ENCODE peak calls at places on chromosome 14, in six cellular contexts. Z is BJ, A is astrocyte of the spinal cord, O is GM10248, X is fibroblast of pulmonary artery, U is foreskin keratinocyte. D is an unnamed sample.

GRCh38 chr14:58571256-58571655 is 66.5 kb upstream of the DACT1 start:
- DNase-seq in X (no peak), Z (no peak), O (no peak), A (no peak), U (no peak), D (no peak)

GRCh38 chr14:103230021-103230420 is 104.0 kb upstream of the EIF5 start:
- DNase-seq in Z (no peak), O (no peak), U (no peak), X (no peak), A (no peak), D (no peak)

GRCh38 chr14:56474419-56475022 is 105.1 kb upstream of the TMEM260 start:
- DNase-seq in X (peak), O (peak), U (no peak), A (peak), Z (no peak), D (peak)

GRCh38 chr14:78974691-78975090 is 804.5 kb downstream of the NRXN3 start:
- DNase-seq in U (peak), Z (no peak), A (peak), O (no peak), X (peak), D (no peak)

GRCh38 chr14:104309657-104310369 is 171.4 kb downstream of the KIF26A start:
- DNase-seq in Z (no peak), X (no peak), U (no peak), A (no peak), O (no peak), D (no peak)

GRCh38 chr14:31788340-31788739 is 227.1 kb downstream of the NUBPL start:
- DNase-seq in U (no peak), Z (no peak), X (no peak), O (no peak), A (no peak), D (no peak)

GRCh38 chr14:102507891-102508312 is 1.7 kb downstream of the ANKRD9 start:
- DNase-seq in Z (no peak), A (no peak), U (peak), X (no peak), O (no peak), D (no peak)

GRCh38 chr14:103696466-103697071 is 18.7 kb downstream of the XRCC3 start:
- DNase-seq in U (no peak), A (peak), O (no peak), X (peak), Z (no peak), D (no peak)

GRCh38 chr14:24332094-24332983 is 2.5 kb downstream of the ADCY4 start:
- DNase-seq in O (peak), A (peak), U (peak), Z (no peak), X (peak), D (peak)

GRCh38 chr14:98808494-98809407 is 463.2 kb downstream of the BCL11B start:
- DNase-seq in Z (no peak), U (peak), A (no peak), X (no peak), O (no peak), D (no peak)

GRCh38 chr14:101588990-101589389 is 27.7 kb downstream of the DIO3 start:
- DNase-seq in A (no peak), Z (no peak), O (no peak), X (no peak), U (no peak), D (no peak)

GRCh38 chr14:73800970-73801515 is 50.6 kb upstream of the PTGR2 start:
- DNase-seq in X (no peak), A (no peak), Z (no peak), O (no peak), U (no peak), D (no peak)

GRCh38 chr14:69931960-69932359 is 52.7 kb downstream of the SMOC1 start:
- DNase-seq in Z (no peak), O (no peak), X (no peak), A (no peak), U (no peak), D (no peak)

GRCh38 chr14:24071836-24072420 is 566 bp downstream of the CPNE6 start:
- DNase-seq in A (no peak), Z (no peak), X (no peak), O (no peak), U (no peak), D (no peak)

GRCh38 chr14:81471062-81471461 is 62.6 kb downstream of the SEL1L start:
- DNase-seq in X (no peak), O (no peak), U (no peak), Z (no peak), A (no peak), D (no peak)

GRCh38 chr14:99524804-99525698 is 43.8 kb downstream of the CCNK start:
- DNase-seq in O (no peak), Z (no peak), X (peak), A (peak), U (peak), D (no peak)

GRCh38 chr14:94599656-94600004 is 12.6 kb upstream of the SERPINA3 start:
- DNase-seq in U (no peak), Z (no peak), X (peak), A (no peak), O (no peak), D (no peak)

GRCh38 chr14:62253931-62254330 is 491.7 kb downstream of the SNAPC1 start:
- DNase-seq in O (no peak), X (peak), A (no peak), Z (no peak), U (no peak), D (no peak)

GRCh38 chr14:61264699-61265098 is 16.4 kb downstream of the TMEM30B start:
- DNase-seq in X (no peak), Z (no peak), O (no peak), U (no peak), A (no peak), D (no peak)

GRCh38 chr14:90649096-90649495 is 167.1 kb downstream of the TTC7B start:
- DNase-seq in O (no peak), Z (no peak), X (peak), U (no peak), A (peak), D (no peak)

GRCh38 chr14:54348923-54349615 is 47.7 kb upstream of the CDKN3 start:
- DNase-seq in A (peak), Z (no peak), U (no peak), X (peak), O (no peak), D (no peak)

GRCh38 chr14:37903561-37904191 is 304.0 kb upstream of the SSTR1 start:
- DNase-seq in X (peak), O (peak), U (peak), A (peak), Z (no peak), D (peak)

GRCh38 chr14:22865424-22866215 is 5.9 kb upstream of the LRP10 start:
- DNase-seq in U (no peak), A (no peak), X (no peak), O (no peak), Z (no peak), D (no peak)
- TF ChIP-seq CTCF in U (peak), A (peak), X (peak), O (no peak), Z (no peak), D (no peak)

GRCh38 chr14:89219056-89219455 is 198.0 kb downstream of the FOXN3 start:
- DNase-seq in X (no peak), Z (no peak), A (no peak), U (no peak), O (no peak), D (no peak)

GRCh38 chr14:89212386-89213235 is 204.4 kb downstream of the FOXN3 start:
- DNase-seq in X (no peak), Z (no peak), A (no peak), O (no peak), U (no peak), D (no peak)

GRCh38 chr14:89217876-89218275 is 199.2 kb downstream of the FOXN3 start:
- DNase-seq in A (no peak), O (no peak), X (no peak), Z (no peak), U (no peak), D (no peak)

GRCh38 chr14:89215166-89215940 is 201.7 kb downstream of the FOXN3 start:
- DNase-seq in O (no peak), A (no peak), U (no peak), Z (no peak), X (no peak), D (no peak)

DNA sequence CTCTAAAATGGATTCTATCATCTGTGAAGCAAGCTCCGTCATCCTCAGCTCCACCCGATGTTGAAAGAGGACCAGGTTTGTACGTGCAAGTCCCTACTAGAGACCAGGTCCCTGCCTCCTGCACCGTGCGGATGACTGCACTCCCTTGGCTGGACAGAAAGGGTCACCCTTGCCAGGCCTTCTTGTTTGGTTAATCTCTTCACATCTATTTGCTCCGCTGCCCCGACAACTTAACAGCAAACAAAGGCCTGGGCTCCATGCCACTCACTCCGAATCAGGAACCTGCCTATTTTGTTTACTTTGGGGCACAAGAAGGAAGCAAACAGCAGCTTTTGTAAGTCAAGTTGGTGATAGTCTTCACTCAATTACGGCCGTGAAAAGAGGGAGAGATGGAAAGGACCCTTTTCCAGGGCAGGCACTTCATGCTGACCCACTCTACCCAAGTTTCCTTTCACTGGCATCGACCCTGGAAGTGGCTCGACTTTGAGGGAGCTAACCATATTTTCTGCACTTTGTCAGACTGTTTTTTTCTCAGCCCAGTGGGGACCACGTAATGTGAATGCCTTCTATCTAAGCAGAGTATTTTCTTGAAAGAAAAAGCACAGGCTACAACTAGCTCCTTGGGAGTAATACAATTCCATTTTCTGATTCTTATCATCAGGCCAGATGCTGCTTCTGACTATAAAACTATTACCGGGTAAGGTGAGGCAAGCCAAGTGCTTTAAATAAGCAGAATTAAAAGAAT is 202.6 kb downstream of the FOXN3 start:
- DNase-seq in Z (no peak), A (peak), O (no peak), U (peak), X (no peak), D (no peak)
- TF ChIP-seq CTCF in Z (no peak), A (peak), O (no peak), U (peak), X (no peak), D (no peak)

GRCh38 chr14:72554994-72555608 is 338.8 kb downstream of the DPF3 start:
- DNase-seq in X (no peak), Z (no peak), U (no peak), O (no peak), A (no peak), D (no peak)
- TF ChIP-seq CTCF in X (no peak), Z (no peak), U (peak), O (no peak), A (no peak), D (no peak)

DNA sequence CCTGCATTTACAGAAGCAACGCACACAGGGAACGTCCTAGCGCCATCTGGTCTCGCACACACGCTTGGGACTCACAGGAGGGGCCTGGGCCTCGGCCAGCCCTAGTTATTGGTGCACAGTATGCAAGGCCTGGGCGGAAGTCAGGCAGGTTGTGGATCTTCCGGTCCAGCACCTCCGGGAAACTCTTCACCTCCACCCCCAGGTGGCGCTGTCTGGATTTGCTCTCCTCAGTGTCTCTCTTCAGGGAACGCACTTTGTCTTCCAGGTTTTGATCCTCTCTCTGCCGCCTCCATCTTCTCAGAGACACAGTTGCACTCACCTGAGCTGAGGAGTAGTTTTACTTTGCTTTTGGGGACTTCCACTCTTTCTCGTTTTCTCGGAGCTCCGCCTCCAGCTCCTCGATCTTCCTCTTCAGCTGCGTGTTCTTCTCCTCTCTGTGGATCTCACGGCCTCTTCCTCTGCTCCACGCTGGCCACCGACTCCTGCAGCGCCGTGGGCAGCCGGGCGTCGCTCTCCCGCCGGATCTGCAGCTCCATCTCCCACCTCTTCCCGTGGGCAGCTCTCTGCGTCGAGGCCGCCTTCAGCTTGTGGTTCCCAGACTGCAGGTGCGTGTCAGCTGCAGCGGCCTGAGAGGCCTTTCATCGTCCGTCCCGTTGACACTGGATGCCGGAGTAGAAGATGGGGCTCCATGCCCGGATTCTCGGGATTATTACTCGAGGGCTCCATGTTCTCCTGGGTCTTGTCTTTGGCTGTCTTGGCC is 933.8 kb downstream of the TMEM121 start:
- DNase-seq in U (no peak), A (no peak), X (no peak), O (peak), Z (no peak), D (peak)
- TF ChIP-seq CTCF in U (no peak), A (no peak), X (no peak), O (peak), Z (no peak), D (no peak)

GRCh38 chr14:68846466-68846865 is 53.6 kb upstream of the ZFP36L1 start:
- DNase-seq in Z (no peak), A (no peak), U (no peak), O (no peak), X (no peak), D (no peak)

GRCh38 chr14:68841030-68841809 is 48.4 kb upstream of the ZFP36L1 start:
- DNase-seq in A (peak), O (no peak), Z (no peak), X (peak), U (no peak), D (no peak)

GRCh38 chr14:68842298-68842697 is 49.4 kb upstream of the ZFP36L1 start:
- DNase-seq in U (no peak), A (no peak), Z (no peak), X (no peak), O (no peak), D (no peak)

GRCh38 chr14:68843471-68844209 is 50.8 kb upstream of the ZFP36L1 start:
- DNase-seq in O (peak), X (peak), U (no peak), A (peak), Z (no peak), D (peak)

GRCh38 chr14:68844210-68844545 is 51.3 kb upstream of the ZFP36L1 start:
- DNase-seq in O (no peak), A (no peak), X (no peak), Z (no peak), U (no peak), D (no peak)
- TF ChIP-seq CTCF in O (no peak), A (no peak), X (no peak), Z (no peak), U (no peak), D (no peak)

DNA sequence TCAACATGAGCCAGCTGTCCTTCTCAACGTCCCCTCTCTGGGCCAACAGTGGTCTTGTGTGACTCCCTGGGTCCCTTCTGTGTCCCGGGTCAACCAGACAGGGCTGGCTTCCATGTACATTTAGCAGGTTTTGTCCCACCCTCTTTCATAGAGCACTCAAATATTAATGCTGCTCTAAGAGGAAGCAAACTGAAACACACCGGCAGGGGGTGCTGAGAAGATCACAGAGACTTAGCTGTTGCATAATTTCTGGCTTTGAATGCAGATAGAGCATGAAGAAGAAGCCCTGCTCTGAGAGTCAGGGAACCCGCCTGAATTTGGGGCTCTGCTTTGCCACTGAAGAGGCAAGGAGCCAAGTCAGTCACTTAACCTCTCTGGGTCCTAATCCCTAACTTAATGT is 138.7 kb downstream of the ESRRB start:
- DNase-seq in U (peak), A (no peak), Z (no peak), X (peak), O (peak), D (no peak)
- TF ChIP-seq CTCF in U (peak), A (no peak), Z (no peak), X (peak), O (peak), D (no peak)

GRCh38 chr14:75646762-75647161 is 13.9 kb downstream of the ERG28 start:
- DNase-seq in U (no peak), Z (no peak), A (no peak), X (no peak), O (no peak), D (no peak)
- TF ChIP-seq CTCF in U (no peak), Z (no peak), A (no peak), X (no peak), O (no peak), D (no peak)

DNA sequence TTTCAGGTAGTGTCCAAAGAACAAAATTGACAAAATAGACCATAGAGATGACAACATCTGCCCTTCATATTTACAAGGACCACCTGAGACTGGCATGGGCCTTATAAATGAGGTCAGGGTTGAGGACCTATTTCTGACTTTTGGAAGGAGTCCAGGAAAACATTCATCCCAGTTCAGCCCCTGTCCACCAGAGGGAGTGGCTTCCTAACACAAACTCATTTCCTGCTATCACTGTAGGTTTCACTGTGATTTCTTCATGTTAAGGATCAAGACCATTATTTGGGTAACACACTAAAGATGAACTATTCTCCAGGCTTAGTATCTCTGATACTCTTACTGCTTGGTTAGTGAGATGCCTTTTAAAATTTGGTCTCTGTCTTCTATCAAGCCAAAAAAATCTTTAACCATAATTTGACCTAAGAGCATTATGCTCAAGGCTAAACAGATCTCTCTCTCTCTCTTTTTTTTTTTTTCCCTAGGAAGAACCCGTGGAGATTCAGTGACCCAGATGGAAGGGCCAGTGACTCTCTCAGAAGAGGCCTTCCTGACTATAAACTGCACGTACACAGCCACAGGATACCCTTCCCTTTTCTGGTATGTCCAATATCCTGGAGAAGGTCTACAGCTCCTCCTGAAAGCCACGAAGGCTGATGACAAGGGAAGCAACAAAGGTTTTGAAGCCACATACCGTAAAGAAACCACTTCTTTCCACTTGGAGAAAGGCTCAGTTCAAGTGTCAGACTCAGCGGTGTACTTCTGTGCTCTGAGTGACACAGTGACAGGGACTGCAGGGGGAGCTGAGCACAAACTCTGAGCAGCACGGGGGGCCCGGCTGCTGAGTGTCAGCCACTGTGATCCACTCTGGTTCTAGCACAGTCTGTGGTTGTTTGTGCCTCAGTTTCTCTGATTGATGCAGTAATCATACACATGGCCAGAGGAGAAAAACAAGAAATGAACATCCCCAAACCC is 267.6 kb upstream of the OR4E1 start:
- DNase-seq in A (peak), O (no peak), U (peak), Z (no peak), X (peak), D (no peak)
- TF ChIP-seq CTCF in A (peak), O (peak), U (peak), Z (peak), X (peak), D (peak)

DNA sequence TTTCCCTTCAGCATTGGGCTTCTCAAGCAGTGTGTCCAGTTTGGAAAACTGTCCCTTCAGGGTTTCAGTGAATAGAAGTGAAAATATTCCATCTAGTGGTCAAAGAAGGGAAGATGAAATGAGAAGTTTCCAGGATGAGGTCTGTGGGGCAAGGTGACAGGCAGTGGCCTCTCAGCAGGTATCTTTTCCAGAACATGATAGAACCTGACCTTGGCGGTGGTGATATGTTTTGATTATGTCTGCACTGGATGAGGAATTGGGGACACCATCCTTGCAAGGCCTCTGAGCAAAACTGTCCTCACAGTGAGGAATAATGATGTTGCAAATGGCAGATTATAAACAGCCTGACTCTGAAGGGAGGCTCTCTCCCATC is 4.7 kb downstream of the GPX2 start:
- DNase-seq in U (no peak), O (no peak), X (peak), A (peak), Z (no peak), D (no peak)
- TF ChIP-seq CTCF in U (peak), O (no peak), X (peak), A (peak), Z (peak), D (no peak)